ENCODE peak calls at places on chromosomes 1 and 21, in five cellular contexts. B is mesenchymal stem cell, H is H1, C is H9, K is trophoblast cell. Y is an unnamed sample.

GRCh38 chr1:64572222-64572900 is 102.4 kb downstream of the CACHD1 start:
- DNase-seq in B (no peak), H (no peak), C (peak), K (no peak), Y (no peak)

GRCh38 chr1:235597867-235598553 is 51.6 kb downstream of the GNG4 start:
- DNase-seq in B (peak), H (no peak), C (no peak), K (peak), Y (no peak)

GRCh38 chr1:233379869-233380438 is 52.4 kb downstream of the MAP3K21 start:
- DNase-seq in B (no peak), H (no peak), C (no peak), K (no peak), Y (no peak)

GRCh38 chr1:7313081-7313546 is 458.0 kb upstream of the VAMP3 start:
- DNase-seq in B (peak), H (no peak), C (no peak), K (no peak), Y (no peak)

GRCh38 chr1:32924881-32925344 is 23.7 kb upstream of the TMEM54 start:
- DNase-seq in B (no peak), H (peak), C (peak), K (no peak), Y (peak)

GRCh38 chr1:106620521-106620954 is 435.9 kb upstream of the PRMT6 start:
- DNase-seq in B (no peak), H (no peak), C (no peak), K (no peak), Y (no peak)

GRCh38 chr1:153610334-153611023 is 2.5 kb downstream of the S100A16 start:
- DNase-seq in B (no peak), H (no peak), C (no peak), K (peak), Y (no peak)

GRCh38 chr1:106022312-106022902 is 1034.1 kb upstream of the PRMT6 start:
- DNase-seq in B (peak), H (no peak), C (no peak), K (no peak), Y (no peak)

GRCh38 chr1:117654485-117655219 is 48.8 kb downstream of the TENT5C start:
- DNase-seq in B (peak), H (no peak), C (no peak), K (no peak), Y (no peak)

GRCh38 chr1:27137022-27137542 is 17.8 kb downstream of the SLC9A1 start:
- DNase-seq in B (peak), H (no peak), C (peak), K (no peak), Y (no peak)

GRCh38 chr1:3692593-3692992 is 40.3 kb downstream of the TP73 start:
- DNase-seq in B (no peak), H (no peak), C (no peak), K (no peak), Y (no peak)

GRCh38 chr1:212060632-212061472 is 25.3 kb downstream of the DTL start:
- DNase-seq in B (peak), H (no peak), C (no peak), K (peak), Y (no peak)

GRCh38 chr1:76103034-76103433 is 28.5 kb downstream of the ST6GALNAC3 start:
- DNase-seq in B (no peak), H (no peak), C (no peak), K (no peak), Y (no peak)

GRCh38 chr1:208432346-208432745 is 188.2 kb upstream of the PLXNA2 start:
- DNase-seq in B (no peak), H (no peak), C (no peak), K (no peak), Y (no peak)

GRCh38 chr1:208059328-208060017 is 148.5 kb upstream of the CD34 start:
- DNase-seq in B (no peak), H (no peak), C (no peak), K (no peak), Y (no peak)

GRCh38 chr1:118275716-118276115 is 90.7 kb upstream of the SPAG17 start:
- DNase-seq in B (no peak), H (no peak), C (no peak), K (no peak), Y (no peak)

GRCh38 chr21:19340954-19341353 is 937.4 kb upstream of the TMPRSS15 start:
- DNase-seq in B (no peak), H (no peak), C (no peak), K (no peak), Y (no peak)

GRCh38 chr1:223531742-223532341 is 133.7 kb downstream of the CAPN8 start:
- DNase-seq in B (peak), H (peak), C (peak), K (peak), Y (peak)

GRCh38 chr1:151680391-151680790 is 36.2 kb downstream of the CELF3 start:
- DNase-seq in B (no peak), H (no peak), C (no peak), K (no peak), Y (no peak)

GRCh38 chr1:59005491-59006308 is 221.9 kb upstream of the JUN start:
- DNase-seq in B (no peak), H (no peak), C (peak), K (no peak), Y (no peak)

GRCh38 chr1:156618853-156619581 is at the start of gene HAPLN2:
- DNase-seq in B (no peak), H (peak), C (peak), K (no peak), Y (no peak)

GRCh38 chr1:212691561-212692071 is 8.0 kb downstream of the BATF3 start:
- DNase-seq in B (no peak), H (no peak), C (no peak), K (no peak), Y (no peak)

GRCh38 chr1:3577711-3578432 is 33.4 kb downstream of the MEGF6 start:
- DNase-seq in B (no peak), H (no peak), C (no peak), K (no peak), Y (no peak)

GRCh38 chr1:241603626-241604337 is 36.4 kb downstream of the CHML start:
- DNase-seq in B (no peak), H (no peak), C (no peak), K (no peak), Y (no peak)

GRCh38 chr1:214454619-214455396 is 96.6 kb downstream of the PTPN14 start:
- DNase-seq in B (peak), H (no peak), C (no peak), K (no peak), Y (no peak)

DNA sequence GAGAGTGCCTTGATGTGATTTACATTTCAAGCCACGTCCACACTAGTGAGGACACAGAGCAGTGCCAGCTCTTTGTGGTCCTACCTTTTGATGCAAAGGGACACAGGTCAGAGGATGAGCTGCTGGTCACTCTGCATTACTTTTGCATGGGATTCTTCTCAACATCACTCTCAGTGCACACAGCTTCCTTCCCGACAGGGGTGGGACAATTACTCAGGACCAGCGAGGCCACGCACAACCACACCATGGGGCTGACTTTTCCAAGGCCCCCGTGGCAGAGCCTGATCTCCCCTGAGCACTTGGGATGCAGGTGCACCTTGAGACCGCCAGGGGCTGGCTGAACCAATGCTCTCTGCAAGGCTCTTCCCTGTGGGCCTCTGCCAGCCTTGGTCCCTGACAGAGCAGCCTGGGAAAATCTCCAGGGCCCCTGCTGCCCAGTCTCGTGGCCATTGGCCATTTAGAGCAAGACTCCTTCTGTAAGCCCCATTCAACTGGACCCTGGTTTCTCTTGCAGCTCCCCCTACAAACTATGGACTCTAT is 13.2 kb upstream of the PRAMEF12 start:
- DNase-seq in B (no peak), H (peak), C (peak), K (no peak), Y (no peak)
- H2BK12ac ChIP-seq in B (no peak), H (no peak), C (no peak), K (no peak), Y (no peak)

GRCh38 chr21:39452207-39452964 is 616 bp downstream of the SH3BGR start:
- DNase-seq in B (peak), H (no peak), C (no peak), K (no peak), Y (no peak)

GRCh38 chr21:39452965-39453332 is 1.2 kb downstream of the SH3BGR start:
- DNase-seq in B (no peak), H (no peak), C (no peak), K (no peak), Y (no peak)

GRCh38 chr21:39453571-39454179 is 1.9 kb downstream of the SH3BGR start:
- DNase-seq in B (no peak), H (no peak), C (no peak), K (no peak), Y (no peak)

GRCh38 chr21:39456665-39457064 is 4.9 kb downstream of the SH3BGR start:
- DNase-seq in B (peak), H (no peak), C (no peak), K (no peak), Y (no peak)

GRCh38 chr21:39454949-39455668 is 3.3 kb downstream of the SH3BGR start:
- DNase-seq in B (no peak), H (no peak), C (no peak), K (no peak), Y (no peak)
- H3K27ac ChIP-seq in B (no peak), H (no peak), C (no peak), K (no peak), Y (no peak)

GRCh38 chr1:183506561-183506960 is 34.3 kb downstream of the SMG7 start:
- DNase-seq in B (no peak), H (no peak), C (no peak), K (no peak), Y (no peak)
- H2BK12ac ChIP-seq in B (no peak), H (no peak), C (no peak), K (no peak), Y (no peak)

GRCh38 chr21:26833460-26833939 is 11.7 kb downstream of the ADAMTS1 start:
- DNase-seq in B (peak), H (no peak), C (no peak), K (no peak), Y (no peak)

GRCh38 chr21:26833011-26833410 is 12.2 kb downstream of the ADAMTS1 start:
- DNase-seq in B (no peak), H (no peak), C (no peak), K (no peak), Y (no peak)

GRCh38 chr21:26835714-26836265 is 9.4 kb downstream of the ADAMTS1 start:
- DNase-seq in B (no peak), H (no peak), C (no peak), K (no peak), Y (no peak)

GRCh38 chr21:26835027-26835713 is 10.0 kb downstream of the ADAMTS1 start:
- DNase-seq in B (peak), H (no peak), C (no peak), K (peak), Y (no peak)

GRCh38 chr21:26834181-26834945 is 10.8 kb downstream of the ADAMTS1 start:
- DNase-seq in B (peak), H (no peak), C (no peak), K (peak), Y (no peak)
- H3K27ac ChIP-seq in B (no peak), H (no peak), C (no peak), K (no peak), Y (no peak)

GRCh38 chr1:60223370-60223652 is 149.7 kb upstream of the C1orf87 start:
- DNase-seq in B (no peak), H (no peak), C (no peak), K (no peak), Y (no peak)
- H2BK12ac ChIP-seq in B (no peak), H (no peak), C (no peak), K (no peak), Y (no peak)

DNA sequence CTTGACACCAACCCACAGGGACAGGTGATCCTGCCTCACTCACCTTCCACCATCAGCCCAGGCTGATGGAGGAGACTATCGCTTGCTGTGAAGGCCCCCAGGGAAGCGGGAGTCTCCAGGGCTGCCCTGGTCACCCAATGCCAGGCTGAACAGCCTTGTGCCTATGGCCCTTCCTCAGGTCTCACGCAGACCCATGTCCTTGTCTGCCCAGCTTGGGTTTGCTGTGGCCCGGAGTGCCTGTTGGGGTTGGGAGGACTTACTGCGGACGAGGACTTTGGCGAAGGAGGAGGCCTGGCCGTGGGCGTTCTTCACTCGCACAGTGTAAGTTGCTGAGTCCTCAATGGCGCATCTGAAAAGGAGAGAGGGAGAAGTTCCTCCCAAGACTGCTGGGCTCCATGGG is 14.3 kb downstream of the MYOM3 start:
- DNase-seq in B (no peak), H (no peak), C (no peak), K (no peak), Y (no peak)
- H3K27ac ChIP-seq in B (no peak), H (no peak), C (no peak), K (no peak), Y (no peak)

GRCh38 chr1:166588741-166589140 is 250.5 kb upstream of the POGK start:
- DNase-seq in B (no peak), H (no peak), C (no peak), K (no peak), Y (no peak)
- H2BK12ac ChIP-seq in B (no peak), H (no peak), C (no peak), K (no peak), Y (no peak)

DNA sequence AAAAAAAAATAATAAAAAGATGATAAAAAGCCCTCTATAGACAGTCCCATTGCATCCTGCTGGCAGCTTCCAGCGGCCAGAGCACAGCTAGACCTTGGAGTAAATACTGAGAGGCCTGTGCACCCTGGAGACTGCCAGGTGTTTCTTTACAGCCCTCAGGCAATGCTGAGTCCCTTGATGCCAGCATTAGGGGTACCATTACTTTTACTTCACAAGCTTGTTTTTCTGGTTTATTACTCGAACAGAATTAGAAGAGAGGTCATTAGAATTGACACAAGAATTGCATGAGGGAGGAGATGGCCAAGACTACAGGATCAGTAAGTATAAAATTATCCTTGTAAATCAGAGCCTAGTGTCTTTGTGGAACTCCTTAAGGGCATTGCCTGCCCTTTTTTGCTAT is 43.6 kb downstream of the AKNAD1 start:
- DNase-seq in B (no peak), H (no peak), C (no peak), K (peak), Y (no peak)
- H3K27ac ChIP-seq in B (no peak), H (no peak), C (no peak), K (no peak), Y (no peak)